ENCODE peak calls at places on chromosomes 6 and 20, in five cellular contexts. H, P, O, F and X are unnamed samples.

GRCh38 chr6:41092421-41093140 is 19.8 kb downstream of the NFYA start:
- DNase-seq in H (peak; percentile 37), O (no peak), F (no peak), P (no peak), X (no peak)

GRCh38 chr6:162249907-162250642 is 477.5 kb downstream of the PRKN start:
- DNase-seq in O (no peak), H (no peak), P (no peak), F (no peak), X (no peak)

GRCh38 chr6:108904731-108905130 is 56.5 kb downstream of the ARMC2 start:
- DNase-seq in F (no peak), P (no peak), H (no peak), O (no peak), X (no peak)

GRCh38 chr6:109977791-109978173 is 329 bp upstream of the GPR6 start:
- DNase-seq in F (no peak), O (peak; percentile 30), P (no peak), H (no peak), X (no peak)

GRCh38 chr6:166553563-166554271 is 32.8 kb downstream of the RAMACL start:
- DNase-seq in O (no peak), P (peak; percentile 62), H (no peak), F (no peak), X (peak; percentile 67)

GRCh38 chr20:16535281-16535680 is 38.0 kb downstream of the KIF16B start:
- DNase-seq in O (no peak), H (no peak), P (no peak), F (no peak), X (no peak)

GRCh38 chr6:43302126-43302525 is 4.1 kb downstream of the SLC22A7 start:
- DNase-seq in F (no peak), P (no peak), H (no peak), O (no peak), X (no peak)

GRCh38 chr6:658244-658643 is 1.3 kb upstream of the HUS1B start:
- DNase-seq in O (no peak), H (no peak), P (no peak), F (no peak), X (no peak)

GRCh38 chr6:73774311-73774766 is 78.3 kb downstream of the CD109 start:
- DNase-seq in O (no peak), H (peak; percentile 49), P (peak; percentile 68), F (peak; percentile 19), X (no peak)

GRCh38 chr6:15495375-15495901 is 167.4 kb downstream of the DTNBP1 start:
- DNase-seq in H (no peak), F (peak; percentile 67), O (peak; percentile 41), P (peak; percentile 84), X (no peak)

GRCh38 chr20:32031007-32031958 is 20.8 kb upstream of the HCK start:
- DNase-seq in P (peak; percentile 85), O (peak; percentile 91), H (peak; percentile 83), F (peak; percentile 80), X (peak; percentile 86)

GRCh38 chr6:16481680-16482079 is 243.3 kb downstream of the GMPR start:
- DNase-seq in H (no peak), F (no peak), P (no peak), O (no peak), X (no peak)

GRCh38 chr6:131950767-131951575 is at the start of gene CCN2:
- DNase-seq in O (peak; percentile 88), F (peak; percentile 80), H (peak; percentile 90), P (peak; percentile 79), X (peak; percentile 96)

GRCh38 chr20:17612287-17612974 is 42.6 kb downstream of the DSTN start:
- DNase-seq in F (no peak), H (no peak), O (peak; percentile 85), P (peak; percentile 37), X (peak; percentile 83)

GRCh38 chr6:149468179-149468578 is 16.6 kb downstream of the ZC3H12D start:
- DNase-seq in P (no peak), O (no peak), F (no peak), H (no peak), X (no peak)

GRCh38 chr6:111997863-111998191 is 56.1 kb upstream of the CCN6 start:
- DNase-seq in H (no peak), P (peak; percentile 44), O (no peak), F (peak; percentile 44), X (no peak)

DNA sequence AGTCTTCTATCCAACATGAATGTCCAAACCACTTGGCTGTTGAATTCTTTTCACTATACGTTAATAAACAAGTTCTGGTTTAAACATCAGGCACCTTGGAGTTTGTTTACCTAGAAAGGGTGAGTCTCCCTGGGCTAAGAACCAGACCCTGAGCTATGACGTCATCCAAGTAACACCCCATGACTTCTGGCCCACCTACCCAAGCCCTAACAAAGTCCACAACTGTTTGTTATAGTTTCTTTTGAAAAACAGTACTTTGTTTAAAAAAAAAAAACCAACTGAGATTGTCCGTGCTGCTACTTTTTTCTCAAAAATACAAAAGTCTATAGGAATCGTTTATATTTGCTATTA is 146.9 kb upstream of the BEND6 start:
- DNase-seq in O (no peak), H (no peak), F (no peak), P (no peak), X (no peak)
- H3K27ac ChIP-seq in O (no peak overlapping the region), H (no peak overlapping the region), F (peak overlapping the region; percentile 52), P (no peak overlapping the region), X (no peak overlapping the region)

DNA sequence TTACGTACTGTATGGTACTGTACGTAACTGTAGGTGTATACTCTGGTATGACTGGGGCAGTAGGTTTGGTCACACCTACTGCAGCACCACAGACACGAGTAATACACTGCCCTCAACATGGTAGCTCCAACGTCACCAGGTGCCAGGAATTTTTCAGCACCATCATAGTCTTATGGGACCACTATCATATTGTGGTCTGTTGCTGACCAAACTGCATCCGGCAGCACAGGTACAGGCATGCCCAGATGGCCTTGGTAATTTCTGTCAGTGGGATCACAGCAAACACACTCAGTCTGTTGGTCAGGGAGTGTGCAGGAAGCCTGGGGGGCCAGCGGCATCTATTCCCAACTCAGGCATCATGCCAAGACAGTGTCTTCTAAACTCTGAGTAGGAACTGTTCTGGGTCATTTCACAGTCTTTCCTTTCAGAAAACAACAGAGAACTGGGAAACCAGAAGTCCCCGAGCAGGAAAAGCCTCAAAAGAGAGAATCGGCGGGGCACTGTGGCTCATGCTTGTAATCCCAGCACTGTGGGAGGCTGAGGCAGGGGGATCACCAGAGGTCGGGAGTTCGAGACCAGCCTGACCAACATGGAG is 5.8 kb downstream of the YTHDF1 start:
- DNase-seq in F (no peak), O (no peak), P (no peak), H (no peak), X (no peak)
- H3K27me3 ChIP-seq in F (no peaks in the 10 kb centered on the region), O (no peaks in the 10 kb centered on the region), P (no peaks in the 10 kb centered on the region), H (no peaks in the 10 kb centered on the region), X (no peaks in the 10 kb centered on the region)

GRCh38 chr20:37379967-37380828 is 34.3 kb downstream of the SRC start:
- DNase-seq in P (no peak), H (no peak), F (no peak), O (no peak), X (no peak)
- H3K27ac ChIP-seq in P (no peak overlapping the region), H (no peak overlapping the region), F (no peak overlapping the region), O (no peak overlapping the region), X (no peak overlapping the region)

GRCh38 chr6:20716865-20717264 is 182.6 kb downstream of the CDKAL1 start:
- DNase-seq in H (no peak), F (no peak), O (no peak), P (no peak), X (no peak)
- H3K27me3 ChIP-seq in H (no peaks in the 10 kb centered on the region), F (no peaks in the 10 kb centered on the region), O (no peaks in the 10 kb centered on the region), P (no peaks in the 10 kb centered on the region), X (no peaks in the 10 kb centered on the region)

GRCh38 chr20:36542019-36542488 is 735 bp downstream of the MYL9 start:
- DNase-seq in O (peak; percentile 66), F (peak; percentile 54), H (no peak), P (peak; percentile 76), X (peak; percentile 75)
- H3K27ac ChIP-seq in O (no peak overlapping the region), F (peak overlapping the region; percentile 99), H (no peak overlapping the region), P (peak overlapping the region; percentile 99), X (peak overlapping the region; percentile 95)

GRCh38 chr20:61314326-61315010 is 62.4 kb downstream of the CDH4 start:
- DNase-seq in F (no peak), P (no peak), H (no peak), O (no peak), X (no peak)

GRCh38 chr20:61312909-61313308 is 60.8 kb downstream of the CDH4 start:
- DNase-seq in P (no peak), F (no peak), O (no peak), H (no peak), X (no peak)

GRCh38 chr20:61313396-61313795 is 61.3 kb downstream of the CDH4 start:
- DNase-seq in H (no peak), F (no peak), O (no peak), P (no peak), X (no peak)

GRCh38 chr20:61310954-61311353 is 58.9 kb downstream of the CDH4 start:
- DNase-seq in F (no peak), P (no peak), O (no peak), H (no peak), X (no peak)

GRCh38 chr20:61311656-61312387 is 59.8 kb downstream of the CDH4 start:
- DNase-seq in P (no peak), F (no peak), O (no peak), H (no peak), X (no peak)
- H3K27me3 ChIP-seq in P (peaks cover 3% of the 10 kb centered on the region), F (peaks cover 14% of the 10 kb centered on the region), O (no peaks in the 10 kb centered on the region), H (peaks cover 9% of the 10 kb centered on the region), X (no peaks in the 10 kb centered on the region)

GRCh38 chr6:48109902-48110301 is 1.1 kb downstream of the PTCHD4 start:
- DNase-seq in O (no peak), P (no peak), F (no peak), H (no peak), X (no peak)
- H3K27ac ChIP-seq in O (no peak overlapping the region), P (no peak overlapping the region), F (peak overlapping the region; percentile 51), H (no peak overlapping the region), X (no peak overlapping the region)

DNA sequence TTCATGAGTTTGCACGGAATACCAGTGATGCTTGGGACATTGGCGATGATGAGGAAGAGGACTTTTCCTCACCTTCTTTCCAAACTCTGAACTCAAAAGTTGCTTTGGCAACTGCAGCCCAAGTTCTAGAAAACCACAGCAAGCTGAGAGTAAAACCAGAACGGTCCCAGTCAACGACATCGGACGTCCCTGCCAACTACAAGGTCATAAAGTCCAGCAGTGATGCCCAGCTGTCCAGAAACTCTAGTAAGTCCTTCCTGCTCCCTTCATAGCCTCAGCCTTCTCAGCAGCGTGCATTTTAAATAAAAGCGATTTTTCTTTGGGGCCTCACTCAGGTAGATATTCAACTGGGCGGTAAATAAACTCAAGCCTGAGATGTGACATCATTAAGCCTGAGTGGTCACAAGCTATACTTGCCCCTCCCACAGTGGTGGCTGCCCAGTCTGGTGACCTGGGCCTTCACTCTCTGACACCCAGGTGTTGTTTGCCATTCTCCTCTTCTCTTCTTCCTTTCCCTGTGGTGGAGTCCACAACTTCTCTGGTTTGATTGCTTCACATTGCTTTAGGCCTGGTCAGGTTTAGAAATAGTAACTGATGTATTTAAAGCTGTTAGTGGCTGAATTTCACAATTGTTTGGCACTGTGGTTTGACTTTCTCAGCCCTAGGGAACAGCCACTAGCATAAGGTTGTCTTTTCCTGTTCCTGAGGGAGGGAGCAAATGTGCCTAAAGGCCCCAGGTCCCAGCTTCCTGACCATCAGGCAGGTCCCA is 21.6 kb upstream of the TMEM217 start:
- DNase-seq in H (no peak), P (peak; percentile 23), F (no peak), O (no peak), X (no peak)
- H3K27me3 ChIP-seq in H (no peaks in the 10 kb centered on the region), P (no peaks in the 10 kb centered on the region), F (no peaks in the 10 kb centered on the region), O (no peaks in the 10 kb centered on the region), X (no peaks in the 10 kb centered on the region)

GRCh38 chr6:11212625-11213024 is 19.8 kb downstream of the NEDD9 start:
- DNase-seq in O (no peak), F (no peak), H (peak; percentile 31), P (peak; percentile 50), X (peak; percentile 74)
- H3K27ac ChIP-seq in O (no peak overlapping the region), F (peak overlapping the region; percentile 90), H (no peak overlapping the region), P (peak overlapping the region; percentile 60), X (peak overlapping the region; percentile 79)